ENCODE peak calls at places on chromosome 13, in six cellular contexts. Y, D, K, I, V and Q are unnamed samples.

GRCh38 chr13:45907501-45907900 is 55.9 kb upstream of the SIAH3 start:
- DNase-seq in Y (no peak), D (no peak), K (no peak), I (no peak), V (no peak), Q (no peak)

GRCh38 chr13:107882708-107883560 is 332.4 kb downstream of the LIG4 start:
- DNase-seq in Y (no peak), D (no peak), K (no peak), I (no peak), V (no peak), Q (no peak)

GRCh38 chr13:80979035-80979641 is 638.2 kb upstream of the SPRY2 start:
- DNase-seq in Y (peak), D (peak), K (no peak), I (peak), V (peak), Q (peak)

GRCh38 chr13:36131215-36131930 is at the start of gene DCLK1:
- DNase-seq in Y (peak), D (no peak), K (no peak), I (peak), V (no peak), Q (peak)

GRCh38 chr13:103187621-103188020 is 121.4 kb upstream of the SLC10A2 start:
- DNase-seq in Y (no peak), D (no peak), K (no peak), I (no peak), V (no peak), Q (no peak)

GRCh38 chr13:65378484-65378883 is 1851.7 kb downstream of the PCDH9 start:
- DNase-seq in Y (no peak), D (no peak), K (no peak), I (no peak), V (no peak), Q (no peak)

GRCh38 chr13:112073245-112074138 is 6.5 kb downstream of the SOX1 start:
- DNase-seq in Y (no peak), D (no peak), K (no peak), I (no peak), V (no peak), Q (no peak)

GRCh38 chr13:98900442-98900841 is 77.4 kb downstream of the DOCK9 start:
- DNase-seq in Y (no peak), D (no peak), K (no peak), I (no peak), V (no peak), Q (no peak)

GRCh38 chr13:35872369-35872768 is 258.8 kb downstream of the DCLK1 start:
- DNase-seq in Y (no peak), D (no peak), K (no peak), I (no peak), V (no peak), Q (no peak)

GRCh38 chr13:79918620-79919019 is 422.3 kb downstream of the SPRY2 start:
- DNase-seq in Y (no peak), D (peak), K (no peak), I (no peak), V (no peak), Q (no peak)

GRCh38 chr13:52128714-52129700 is at the start of gene NEK5:
- DNase-seq in Y (peak), D (peak), K (no peak), I (peak), V (peak), Q (peak)

GRCh38 chr13:79387853-79388252 is 18.2 kb downstream of the RBM26 start:
- DNase-seq in Y (no peak), D (no peak), K (no peak), I (no peak), V (no peak), Q (no peak)

GRCh38 chr13:55483626-55484158 is 1657.0 kb upstream of the PRR20A start:
- DNase-seq in Y (no peak), D (no peak), K (no peak), I (no peak), V (no peak), Q (no peak)

GRCh38 chr13:27384285-27384684 is 40.1 kb upstream of the GTF3A start:
- DNase-seq in Y (no peak), D (no peak), K (no peak), I (no peak), V (no peak), Q (no peak)

GRCh38 chr13:107254392-107254791 is 686.5 kb upstream of the ARGLU1 start:
- DNase-seq in Y (no peak), D (no peak), K (no peak), I (no peak), V (no peak), Q (no peak)

GRCh38 chr13:111531505-111531904 is 211.1 kb downstream of the TEX29 start:
- DNase-seq in Y (no peak), D (no peak), K (no peak), I (no peak), V (no peak), Q (no peak)

GRCh38 chr13:44768775-44769578 is 192.8 kb upstream of the TSC22D1 start:
- DNase-seq in Y (no peak), D (no peak), K (no peak), I (no peak), V (no peak), Q (no peak)

GRCh38 chr13:96020155-96020575 is 33.0 kb downstream of the UGGT2 start:
- DNase-seq in Y (no peak), D (peak), K (no peak), I (peak), V (no peak), Q (no peak)

GRCh38 chr13:51772105-51772455 is 31.9 kb downstream of the DHRS12 start:
- DNase-seq in Y (no peak), D (no peak), K (no peak), I (no peak), V (no peak), Q (no peak)

GRCh38 chr13:106242554-106242953 is 292.9 kb downstream of the EFNB2 start:
- DNase-seq in Y (no peak), D (no peak), K (no peak), I (no peak), V (no peak), Q (no peak)

GRCh38 chr13:41332829-41333228 is 21.8 kb downstream of the NAA16 start:
- DNase-seq in Y (no peak), D (no peak), K (no peak), I (no peak), V (no peak), Q (no peak)

GRCh38 chr13:110912651-110913051 is 2.2 kb downstream of the ANKRD10 start:
- DNase-seq in Y (no peak), D (peak), K (no peak), I (no peak), V (no peak), Q (peak)

GRCh38 chr13:107351305-107351704 is 783.4 kb upstream of the ARGLU1 start:
- DNase-seq in Y (no peak), D (peak), K (no peak), I (no peak), V (no peak), Q (no peak)

GRCh38 chr13:112626761-112627160 is 38.8 kb upstream of the TUBGCP3 start:
- DNase-seq in Y (no peak), D (no peak), K (no peak), I (no peak), V (no peak), Q (no peak)

GRCh38 chr13:51713807-51714206 is 90.2 kb downstream of the DHRS12 start:
- DNase-seq in Y (no peak), D (no peak), K (no peak), I (no peak), V (no peak), Q (no peak)

GRCh38 chr13:73914119-73914518 is 220.1 kb downstream of the KLF12 start:
- DNase-seq in Y (peak), D (no peak), K (no peak), I (no peak), V (no peak), Q (no peak)

GRCh38 chr13:25111557-25111956 is 15.6 kb downstream of the PABPC3 start:
- DNase-seq in Y (no peak), D (no peak), K (no peak), I (no peak), V (no peak), Q (no peak)

GRCh38 chr13:80655778-80656518 is 315.0 kb upstream of the SPRY2 start:
- DNase-seq in Y (no peak), D (no peak), K (no peak), I (no peak), V (no peak), Q (no peak)

GRCh38 chr13:45180713-45181601 is 19.9 kb downstream of the KCTD4 start:
- DNase-seq in Y (no peak), D (no peak), K (no peak), I (no peak), V (no peak), Q (no peak)

GRCh38 chr13:105083986-105084385 is 1451.5 kb downstream of the EFNB2 start:
- DNase-seq in Y (no peak), D (no peak), K (no peak), I (peak), V (no peak), Q (no peak)

GRCh38 chr13:30932481-30933333 is at the start of gene TEX26:
- DNase-seq in Y (peak), D (peak), K (no peak), I (no peak), V (peak), Q (no peak)

GRCh38 chr13:58953638-58954037 is 1210.1 kb downstream of the DIAPH3 start:
- DNase-seq in Y (no peak), D (no peak), K (no peak), I (no peak), V (no peak), Q (no peak)

GRCh38 chr13:83773961-83774360 is 108.3 kb downstream of the SLITRK1 start:
- DNase-seq in Y (no peak), D (no peak), K (no peak), I (no peak), V (no peak), Q (no peak)

GRCh38 chr13:109121826-109122225 is 492.4 kb downstream of the MYO16 start:
- DNase-seq in Y (no peak), D (no peak), K (no peak), I (no peak), V (no peak), Q (no peak)

GRCh38 chr13:109859898-109860297 is 73.5 kb upstream of the IRS2 start:
- DNase-seq in Y (no peak), D (no peak), K (no peak), I (no peak), V (no peak), Q (no peak)

GRCh38 chr13:114013952-114014629 is 40.2 kb upstream of the C13orf46 start:
- DNase-seq in Y (peak), D (no peak), K (no peak), I (no peak), V (no peak), Q (no peak)

GRCh38 chr13:114015111-114015551 is 41.3 kb upstream of the C13orf46 start:
- DNase-seq in Y (peak), D (no peak), K (no peak), I (no peak), V (no peak), Q (no peak)

GRCh38 chr13:114016321-114017027 is 42.6 kb upstream of the C13orf46 start:
- DNase-seq in Y (peak), D (no peak), K (no peak), I (no peak), V (no peak), Q (no peak)

GRCh38 chr13:114017028-114017630 is 43.3 kb upstream of the C13orf46 start:
- DNase-seq in Y (peak), D (no peak), K (no peak), I (no peak), V (no peak), Q (no peak)

DNA sequence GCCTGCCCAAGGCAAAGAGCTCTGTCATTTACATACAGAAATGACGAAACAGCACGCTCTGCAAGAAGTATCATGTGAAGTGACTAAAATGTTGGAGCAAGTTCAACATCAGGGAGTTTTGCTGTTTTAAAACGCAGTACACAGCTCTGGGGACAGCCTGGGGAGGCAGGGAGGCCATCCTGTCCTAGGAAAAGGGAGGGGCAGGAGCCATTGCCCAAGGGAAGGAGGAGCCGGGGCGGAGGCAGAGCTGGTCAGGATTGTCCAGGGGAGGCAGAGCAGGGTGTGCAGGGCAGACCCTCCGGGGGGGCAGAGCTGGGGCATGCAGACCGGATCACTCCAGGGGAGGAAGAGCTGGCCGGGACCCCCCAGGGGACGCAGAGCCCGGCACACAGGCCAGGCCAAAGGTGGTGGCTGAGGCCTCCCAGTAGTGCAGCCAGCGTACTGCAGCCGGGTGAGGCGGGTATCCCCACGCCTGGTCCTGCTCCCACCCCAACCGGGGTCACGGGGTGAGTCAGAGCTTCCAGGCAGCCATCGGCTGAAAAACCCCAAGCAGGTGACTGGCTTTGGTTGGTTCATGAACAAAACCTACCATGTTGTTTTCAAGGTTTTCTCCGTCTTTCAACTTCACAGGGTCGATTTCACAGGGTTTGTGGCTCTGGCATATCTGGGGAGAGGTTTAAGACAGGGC is 41.9 kb upstream of the C13orf46 start:
- DNase-seq in Y (peak), D (no peak), K (no peak), I (no peak), V (no peak), Q (no peak)
- TF ChIP-seq POLR2A in Y (no peak), D (no peak), K (no peak), I (no peak), V (no peak), Q (no peak)

GRCh38 chr13:66407159-66407558 is 823.0 kb downstream of the PCDH9 start:
- DNase-seq in Y (no peak), D (no peak), K (no peak), I (no peak), V (no peak), Q (no peak)
- TF ChIP-seq POLR2A in Y (no peak), D (no peak), K (no peak), I (no peak), V (no peak), Q (no peak)

DNA sequence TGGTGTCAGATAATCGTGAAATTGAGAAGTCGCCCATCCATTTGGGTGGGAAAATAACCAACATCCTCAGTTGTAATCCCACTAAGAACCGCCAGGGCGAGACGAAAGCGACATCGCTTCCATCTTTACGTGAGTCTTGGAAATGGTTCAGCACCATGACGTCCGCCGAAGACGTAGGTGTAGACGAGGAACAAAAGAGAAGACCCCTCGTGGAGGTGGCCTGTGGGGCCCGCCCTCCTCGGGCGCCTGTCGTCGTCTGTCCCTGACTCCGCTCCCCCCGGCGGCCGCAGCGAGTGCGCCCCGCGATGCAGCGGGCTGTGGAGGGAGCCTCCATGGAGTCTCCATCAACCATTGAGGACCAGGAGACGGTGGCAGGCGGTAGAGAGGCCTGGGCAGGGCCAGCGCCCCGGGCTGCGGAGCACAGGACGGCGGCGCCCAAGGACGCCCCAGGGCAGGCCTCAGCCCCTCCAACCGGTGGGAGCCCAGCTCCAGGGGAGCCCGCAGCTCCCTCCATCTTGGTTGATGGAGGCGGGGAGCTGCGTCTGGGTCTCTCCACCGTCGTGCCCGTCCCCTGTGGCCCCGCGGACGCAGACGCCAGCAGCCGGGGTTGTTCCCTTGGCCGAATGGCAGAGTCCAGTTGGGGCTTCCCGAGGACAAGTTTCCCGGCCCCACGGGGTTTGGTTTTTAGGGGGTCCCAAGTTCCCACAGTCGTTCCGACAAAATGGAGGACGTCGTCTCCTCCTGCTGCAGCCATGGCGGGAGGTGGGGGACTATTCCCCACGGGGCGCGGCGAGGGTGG is 1.0 kb upstream of the ZMYM2 start:
- DNase-seq in Y (peak), D (peak), K (no peak), I (peak), V (no peak), Q (peak)
- TF ChIP-seq POLR2A in Y (no peak), D (no peak), K (no peak), I (peak), V (peak), Q (peak)

DNA sequence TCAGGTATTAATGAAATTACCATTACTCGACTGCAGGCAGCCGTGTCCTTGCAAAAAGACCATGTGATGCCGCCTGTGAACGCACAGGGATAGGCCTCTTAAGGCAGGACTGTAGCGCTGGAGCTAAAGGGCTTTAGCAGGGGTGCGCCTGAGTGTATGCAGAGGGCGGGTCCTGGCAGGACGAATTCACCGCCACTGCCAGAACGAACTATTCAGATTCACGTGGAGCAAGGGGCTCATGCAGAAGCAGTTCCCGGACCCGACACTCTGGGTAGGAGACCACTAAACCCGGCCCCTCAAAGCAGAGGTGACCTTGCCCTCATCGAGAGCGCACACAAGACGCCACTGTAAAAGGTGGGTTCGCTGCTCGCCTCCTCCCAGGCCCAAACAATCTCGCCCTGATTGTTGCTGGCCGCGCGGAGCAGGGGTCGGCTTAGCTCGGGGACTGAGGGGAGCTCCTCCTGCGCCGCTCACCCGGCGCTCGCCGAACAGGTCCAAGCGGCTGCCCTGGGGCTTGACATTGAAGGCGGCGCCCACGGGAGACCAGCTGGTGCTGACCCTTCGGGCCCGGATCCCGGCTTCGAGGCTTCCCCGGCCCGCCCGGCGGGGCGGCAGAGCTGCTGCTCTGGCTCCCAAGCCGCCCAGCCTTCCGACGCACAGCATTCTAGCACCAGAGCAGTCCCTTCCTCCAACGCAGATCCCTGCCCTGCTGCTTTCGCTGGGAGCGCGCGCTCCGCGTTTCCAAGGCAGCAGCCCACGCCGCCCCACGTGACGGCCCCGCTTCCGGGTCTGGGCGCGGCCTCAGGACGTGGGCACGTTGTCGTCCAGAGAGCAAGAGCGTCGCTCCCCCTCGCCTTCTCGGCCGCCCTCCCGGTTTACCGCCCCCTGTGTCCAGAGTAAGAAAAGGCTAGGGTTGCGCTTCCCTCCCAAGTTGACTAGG is at the start of gene MIPEP:
- DNase-seq in Y (peak), D (peak), K (no peak), I (peak), V (peak), Q (peak)
- TF ChIP-seq POLR2A in Y (peak), D (no peak), K (no peak), I (peak), V (peak), Q (peak)

DNA sequence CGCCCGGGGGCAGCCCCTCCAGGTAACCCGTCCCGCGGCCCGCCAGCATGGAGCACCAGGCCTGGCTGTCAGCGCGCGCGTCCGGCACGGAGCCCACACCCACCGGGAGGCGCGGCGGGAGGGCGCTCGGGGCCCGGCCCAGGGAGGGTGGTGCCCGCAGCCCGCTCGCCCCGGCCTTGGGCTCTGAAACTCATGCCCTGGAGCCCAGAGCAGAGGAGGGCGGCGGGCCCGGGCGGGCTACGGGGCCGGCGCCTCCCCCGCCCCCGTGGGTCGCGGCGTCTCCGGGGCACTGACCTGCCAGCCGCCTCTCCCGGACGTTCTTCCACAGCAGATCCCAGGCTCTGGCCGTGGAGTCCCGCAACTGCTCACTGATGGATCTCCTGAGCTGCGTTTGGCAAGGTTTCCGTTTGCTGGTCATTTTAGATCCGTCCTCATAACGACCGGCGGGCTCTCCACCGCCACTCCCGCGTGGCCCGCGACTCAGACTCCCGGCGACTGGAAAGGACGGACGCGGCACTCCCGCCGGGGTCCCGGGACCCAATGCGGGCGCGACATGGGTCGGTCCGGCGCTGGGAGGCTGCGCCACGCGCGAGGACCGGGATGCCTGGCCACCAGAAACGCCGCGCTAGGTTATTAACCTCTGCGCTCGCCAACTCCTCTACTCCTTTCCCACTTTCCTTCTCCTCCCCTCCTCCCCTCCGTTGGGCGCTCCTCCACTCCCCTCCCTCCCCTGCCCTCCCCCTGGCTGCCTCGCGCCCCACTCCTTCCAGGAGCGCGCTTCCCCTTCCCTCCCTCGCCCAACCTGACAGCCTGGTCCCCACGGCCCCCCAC is 64.7 kb upstream of the STARD13 start:
- DNase-seq in Y (peak), D (peak), K (no peak), I (peak), V (no peak), Q (peak)
- TF ChIP-seq POLR2A in Y (no peak), D (no peak), K (no peak), I (peak), V (no peak), Q (peak)